ENCODE peak calls at places on chromosome 14, in ten cellular contexts. W is HuH-7.5; K is stimulated activated CD4-positive, alpha-beta T cell treated with anti-CD3 and anti-CD28 coated beads, Interleukin-4, amount 100 ng/mL, for 4 hours; O is OCI-LY7; D is HEK293T; I is activated T-helper 1 cell treated with anti-CD3 and anti-CD28 coated beads, Interleukin-12 subunit alpha, Interleukin-12 subunit beta, Interleukin-2, Interleukin-4 antibody, amounts not matched to agents 30 ng/mL and 10 ng/mL and 1 ng/mL, durations not matched to agents 14 hours and 24 hours and 36 hours; E is MCF 10A; A is T-helper 17 cell; J is G401; M is stimulated activated CD8-positive, alpha-beta memory T cell treated with anti-CD3 and anti-CD28 coated beads, Interleukin-4, amount 100 ng/mL, for 1 hour. Z is an unnamed sample.

GRCh38 chr14:24098229-24098926 is 4.3 kb downstream of the PCK2 start:
- DNase-seq in O (no peak), I (no peak), E (no peak), M (no peak), K (no peak), J (no peak), D (no peak), A (no peak), W (no peak), Z (no peak)

GRCh38 chr14:98599082-98599481 is 672.9 kb downstream of the BCL11B start:
- DNase-seq in W (no peak), A (no peak), E (peak; percentile 37), O (no peak), K (no peak), J (no peak), D (no peak), M (no peak), I (no peak), Z (no peak)

GRCh38 chr14:99853206-99853605 is 60.0 kb downstream of the EML1 start:
- DNase-seq in W (no peak), I (no peak), O (no peak), D (no peak), J (no peak), M (no peak), A (no peak), K (peak; percentile 19), E (no peak), Z (no peak)

GRCh38 chr14:79395061-79395460 is 816.2 kb downstream of the DIO2 start:
- DNase-seq in J (no peak), D (no peak), E (no peak), O (no peak), K (no peak), W (no peak), I (no peak), M (no peak), A (no peak), Z (no peak)

GRCh38 chr14:49955013-49955412 is 62.1 kb downstream of the ARF6 start:
- DNase-seq in A (no peak), D (no peak), M (no peak), J (no peak), E (no peak), K (no peak), W (no peak), I (no peak), O (no peak), Z (no peak)

GRCh38 chr14:88007608-88008007 is 2.7 kb downstream of the GPR65 start:
- DNase-seq in M (no peak), D (no peak), K (no peak), O (no peak), E (no peak), J (no peak), W (no peak), I (no peak), A (no peak), Z (no peak)

GRCh38 chr14:100239200-100239839 is 376 bp downstream of the YY1 start:
- DNase-seq in M (no peak), A (no peak), D (no peak), W (no peak), I (peak; percentile 11), J (no peak), O (no peak), E (no peak), K (peak; percentile 10), Z (no peak)

GRCh38 chr14:24053548-24054323 is 1.9 kb downstream of the CARMIL3 start:
- DNase-seq in D (no peak), M (no peak), J (peak; percentile 21), W (no peak), K (no peak), O (no peak), I (no peak), E (no peak), A (no peak), Z (peak; percentile 6)

GRCh38 chr14:68723808-68724268 is 69.0 kb downstream of the ZFP36L1 start:
- DNase-seq in W (no peak), O (no peak), I (no peak), D (no peak), J (no peak), K (no peak), M (no peak), A (no peak), E (no peak), Z (no peak)

GRCh38 chr14:54048311-54048710 is 91.7 kb upstream of the BMP4 start:
- DNase-seq in J (no peak), K (no peak), A (no peak), E (no peak), W (no peak), O (no peak), D (no peak), I (no peak), M (no peak), Z (no peak)

GRCh38 chr14:71403673-71404072 is 496.4 kb downstream of the PCNX1 start:
- DNase-seq in A (no peak), W (no peak), I (peak; percentile 15), E (peak; percentile 42), O (peak; percentile 56), K (peak; percentile 18), M (no peak), D (peak; percentile 19), J (no peak), Z (no peak)

GRCh38 chr14:99698642-99699041 is 14.5 kb downstream of the CYP46A1 start:
- DNase-seq in A (no peak), I (no peak), K (no peak), E (no peak), W (no peak), O (no peak), M (no peak), D (peak; percentile 2), J (no peak), Z (no peak)

GRCh38 chr14:29282169-29282568 is 515.6 kb downstream of the FOXG1 start:
- DNase-seq in J (no peak), W (no peak), M (no peak), E (no peak), I (no peak), A (no peak), K (no peak), D (no peak), O (no peak), Z (no peak)

GRCh38 chr14:67941456-67942018 is 122.0 kb downstream of the RAD51B start:
- DNase-seq in K (no peak), I (no peak), A (no peak), D (no peak), O (no peak), W (no peak), J (peak; percentile 61), E (peak; percentile 25), M (no peak), Z (no peak)

GRCh38 chr14:28102814-28103213 is 663.8 kb upstream of the FOXG1 start:
- DNase-seq in A (no peak), W (no peak), K (no peak), J (no peak), I (no peak), E (peak; percentile 28), D (no peak), O (no peak), M (no peak), Z (no peak)

GRCh38 chr14:20632831-20633771 is 8.4 kb downstream of the OR6S1 start:
- DNase-seq in W (peak; percentile 61), I (peak; percentile 53), E (peak; percentile 82), M (no peak), O (no peak), J (peak; percentile 78), K (peak; percentile 69), A (no peak), D (peak; percentile 65), Z (no peak)

GRCh38 chr14:35687335-35687939 is 121.7 kb downstream of the RALGAPA1 start:
- DNase-seq in K (peak; percentile 2), D (peak; percentile 41), A (no peak), O (peak; percentile 69), I (no peak), E (peak; percentile 63), W (peak; percentile 3), J (peak; percentile 62), M (no peak), Z (no peak)

GRCh38 chr14:50139192-50139591 is 22.8 kb upstream of the VCPKMT start:
- DNase-seq in W (no peak), E (no peak), I (no peak), D (no peak), M (no peak), J (no peak), O (no peak), A (no peak), K (no peak), Z (no peak)

GRCh38 chr14:53341324-53341723 is 188.2 kb upstream of the DDHD1 start:
- DNase-seq in W (no peak), J (no peak), O (no peak), A (no peak), I (no peak), K (no peak), E (no peak), M (no peak), D (no peak), Z (no peak)

GRCh38 chr14:69288001-69288771 is 28.2 kb downstream of the GALNT16 start:
- DNase-seq in O (no peak), K (no peak), A (no peak), D (no peak), I (no peak), E (peak; percentile 33), W (no peak), J (peak; percentile 77), M (no peak), Z (no peak)

GRCh38 chr14:78902010-78902623 is 731.9 kb downstream of the NRXN3 start:
- DNase-seq in M (no peak), O (peak; percentile 27), E (peak; percentile 58), K (no peak), D (peak; percentile 35), J (peak; percentile 39), A (no peak), I (no peak), W (no peak), Z (no peak)

GRCh38 chr14:50040401-50040775 is 76.0 kb downstream of the VCPKMT start:
- DNase-seq in W (no peak), D (no peak), A (no peak), O (peak; percentile 61), M (no peak), J (no peak), I (peak; percentile 32), E (peak; percentile 81), K (peak; percentile 42), Z (peak; percentile 64)

GRCh38 chr14:87139299-87139698 is 853.7 kb downstream of the GALC start:
- DNase-seq in M (no peak), I (no peak), W (no peak), O (no peak), A (no peak), E (no peak), D (no peak), J (no peak), K (no peak), Z (no peak)

GRCh38 chr14:24269368-24269767 is 2.0 kb downstream of the RABGGTA start:
- DNase-seq in M (no peak), E (no peak), I (no peak), O (no peak), A (no peak), D (no peak), W (no peak), J (no peak), K (no peak), Z (no peak)

GRCh38 chr14:94046696-94047250 is 20.6 kb downstream of the OTUB2 start:
- DNase-seq in W (no peak), A (no peak), D (no peak), O (no peak), J (no peak), E (no peak), K (no peak), M (no peak), I (no peak), Z (no peak)

GRCh38 chr14:91872517-91873470 is 5.5 kb upstream of the TC2N start:
- DNase-seq in M (no peak), W (no peak), A (peak; percentile 35), K (peak; percentile 21), D (no peak), O (peak; percentile 53), J (no peak), I (no peak), E (peak; percentile 98), Z (no peak)

GRCh38 chr14:103516426-103517171 is 6.0 kb downstream of the CKB start:
- DNase-seq in K (no peak), A (no peak), J (peak; percentile 41), O (no peak), D (no peak), I (no peak), E (no peak), W (no peak), M (no peak), Z (no peak)

GRCh38 chr14:73753887-73754880 is 40.0 kb upstream of the PNMA1 start:
- DNase-seq in M (no peak), O (peak; percentile 75), J (peak; percentile 62), E (peak; percentile 48), W (no peak), D (no peak), K (no peak), I (peak; percentile 47), A (no peak), Z (no peak)

Z was measured in 8988T.